ENCODE peak calls at places on chromosomes 6 and 20, in eight cellular contexts. One of them, this sample, is unnamed.

GRCh38 chr6:42147138-42147562 is 4.7 kb upstream of the C6orf132 start:
- DNase-seq in heart right ventricle: no peak
- DNase-seq in psoas muscle: no peak
- DNase-seq in heart left ventricle: no peak
- DNase-seq in adipocyte: no peak
- DNase-seq in Peyer's patch: no peak
- DNase-seq in stomach: peak; percentile 60
- DNase-seq in uterus: no peak
- DNase-seq in this sample: no peak

GRCh38 chr6:117674503-117674902 is 766 bp upstream of the NUS1 start:
- DNase-seq in uterus: no peak
- DNase-seq in stomach: no peak
- DNase-seq in heart right ventricle: no peak
- DNase-seq in Peyer's patch: no peak
- DNase-seq in psoas muscle: no peak
- DNase-seq in heart left ventricle: no peak
- DNase-seq in adipocyte: no peak
- DNase-seq in this sample: no peak

GRCh38 chr20:60752741-60753420 is 499.2 kb upstream of the CDH4 start:
- DNase-seq in heart right ventricle: no peak
- DNase-seq in stomach: no peak
- DNase-seq in adipocyte: no peak
- DNase-seq in Peyer's patch: no peak
- DNase-seq in heart left ventricle: no peak
- DNase-seq in psoas muscle: no peak
- DNase-seq in uterus: no peak
- DNase-seq in this sample: no peak

GRCh38 chr20:18754030-18754659 is 59.4 kb upstream of the SCP2D1 start:
- DNase-seq in Peyer's patch: peak; percentile 16
- DNase-seq in psoas muscle: no peak
- DNase-seq in uterus: no peak
- DNase-seq in stomach: no peak
- DNase-seq in heart right ventricle: no peak
- DNase-seq in heart left ventricle: no peak
- DNase-seq in adipocyte: no peak
- DNase-seq in this sample: no peak

GRCh38 chr6:141561154-141561553 is 571.6 kb upstream of the GJE1 start:
- DNase-seq in heart left ventricle: no peak
- DNase-seq in psoas muscle: no peak
- DNase-seq in uterus: no peak
- DNase-seq in heart right ventricle: no peak
- DNase-seq in adipocyte: no peak
- DNase-seq in stomach: no peak
- DNase-seq in Peyer's patch: no peak
- DNase-seq in this sample: no peak

GRCh38 chr6:44416103-44416502 is 28.6 kb downstream of the CDC5L start:
- DNase-seq in stomach: peak; percentile 34
- DNase-seq in Peyer's patch: no peak
- DNase-seq in psoas muscle: no peak
- DNase-seq in heart left ventricle: no peak
- DNase-seq in heart right ventricle: no peak
- DNase-seq in uterus: no peak
- DNase-seq in adipocyte: no peak
- DNase-seq in this sample: no peak

GRCh38 chr20:3209023-3209945 is at the start of gene ITPA:
- DNase-seq in adipocyte: peak; percentile 77
- DNase-seq in uterus: peak; percentile 45
- DNase-seq in stomach: peak; percentile 57
- DNase-seq in Peyer's patch: peak; percentile 53
- DNase-seq in heart right ventricle: peak; percentile 45
- DNase-seq in psoas muscle: peak; percentile 70
- DNase-seq in heart left ventricle: peak; percentile 57
- DNase-seq in this sample: peak; percentile 89

GRCh38 chr6:101402618-101403002 is 9.1 kb downstream of the GRIK2 start:
- DNase-seq in stomach: no peak
- DNase-seq in uterus: no peak
- DNase-seq in heart left ventricle: no peak
- DNase-seq in psoas muscle: peak; percentile 36
- DNase-seq in adipocyte: peak; percentile 9
- DNase-seq in Peyer's patch: no peak
- DNase-seq in heart right ventricle: peak; percentile 25
- DNase-seq in this sample: peak; percentile 71

GRCh38 chr20:23157741-23158140 is 71.6 kb upstream of the CD93 start:
- DNase-seq in Peyer's patch: no peak
- DNase-seq in heart left ventricle: no peak
- DNase-seq in psoas muscle: no peak
- DNase-seq in uterus: no peak
- DNase-seq in heart right ventricle: no peak
- DNase-seq in stomach: peak; percentile 23
- DNase-seq in adipocyte: no peak
- DNase-seq in this sample: no peak

GRCh38 chr6:19502301-19502700 is 334.9 kb upstream of the ID4 start:
- DNase-seq in Peyer's patch: no peak
- DNase-seq in heart left ventricle: no peak
- DNase-seq in psoas muscle: no peak
- DNase-seq in adipocyte: no peak
- DNase-seq in uterus: no peak
- DNase-seq in stomach: no peak
- DNase-seq in heart right ventricle: no peak
- DNase-seq in this sample: no peak

GRCh38 chr6:137698636-137699035 is 168.4 kb upstream of the TNFAIP3 start:
- DNase-seq in stomach: no peak
- DNase-seq in heart left ventricle: no peak
- DNase-seq in uterus: no peak
- DNase-seq in Peyer's patch: no peak
- DNase-seq in adipocyte: no peak
- DNase-seq in psoas muscle: no peak
- DNase-seq in heart right ventricle: no peak
- DNase-seq in this sample: no peak

GRCh38 chr6:149044394-149044965 is 273.0 kb upstream of the TAB2 start:
- DNase-seq in heart right ventricle: no peak
- DNase-seq in adipocyte: no peak
- DNase-seq in Peyer's patch: no peak
- DNase-seq in stomach: no peak
- DNase-seq in psoas muscle: no peak
- DNase-seq in heart left ventricle: no peak
- DNase-seq in uterus: no peak
- DNase-seq in this sample: no peak

GRCh38 chr6:113696960-113697359 is 160.2 kb upstream of the MARCKS start:
- DNase-seq in stomach: no peak
- DNase-seq in Peyer's patch: no peak
- DNase-seq in psoas muscle: no peak
- DNase-seq in uterus: no peak
- DNase-seq in heart right ventricle: no peak
- DNase-seq in heart left ventricle: no peak
- DNase-seq in adipocyte: peak; percentile 19
- DNase-seq in this sample: no peak

GRCh38 chr20:11047559-11047958 is 373.8 kb upstream of the JAG1 start:
- DNase-seq in heart left ventricle: no peak
- DNase-seq in Peyer's patch: no peak
- DNase-seq in uterus: no peak
- DNase-seq in adipocyte: no peak
- DNase-seq in heart right ventricle: no peak
- DNase-seq in stomach: no peak
- DNase-seq in psoas muscle: no peak
- DNase-seq in this sample: no peak

GRCh38 chr6:41356838-41357237 is 21.4 kb downstream of the NCR2 start:
- DNase-seq in heart left ventricle: no peak
- DNase-seq in psoas muscle: no peak
- DNase-seq in Peyer's patch: no peak
- DNase-seq in uterus: no peak
- DNase-seq in heart right ventricle: no peak
- DNase-seq in adipocyte: no peak
- DNase-seq in stomach: no peak
- DNase-seq in this sample: no peak

GRCh38 chr6:52164319-52165094 is 21.7 kb upstream of the IL17A start:
- DNase-seq in psoas muscle: no peak
- DNase-seq in heart left ventricle: no peak
- DNase-seq in adipocyte: no peak
- DNase-seq in Peyer's patch: no peak
- DNase-seq in uterus: no peak
- DNase-seq in stomach: no peak
- DNase-seq in heart right ventricle: no peak
- DNase-seq in this sample: no peak

GRCh38 chr6:130853555-130854183 is 26.5 kb downstream of the SMLR1 start:
- DNase-seq in uterus: no peak
- DNase-seq in heart right ventricle: no peak
- DNase-seq in psoas muscle: no peak
- DNase-seq in heart left ventricle: no peak
- DNase-seq in adipocyte: peak; percentile 28
- DNase-seq in stomach: no peak
- DNase-seq in Peyer's patch: no peak
- DNase-seq in this sample: no peak

GRCh38 chr6:21109421-21110178 is 484.0 kb upstream of the SOX4 start:
- DNase-seq in heart left ventricle: no peak
- DNase-seq in adipocyte: peak; percentile 46
- DNase-seq in psoas muscle: no peak
- DNase-seq in Peyer's patch: no peak
- DNase-seq in heart right ventricle: no peak
- DNase-seq in uterus: no peak
- DNase-seq in stomach: no peak
- DNase-seq in this sample: no peak

GRCh38 chr20:21315138-21315537 is 12.0 kb downstream of the XRN2 start:
- DNase-seq in stomach: no peak
- DNase-seq in Peyer's patch: no peak
- DNase-seq in uterus: no peak
- DNase-seq in heart right ventricle: no peak
- DNase-seq in psoas muscle: no peak
- DNase-seq in heart left ventricle: no peak
- DNase-seq in adipocyte: peak; percentile 32
- DNase-seq in this sample: no peak

GRCh38 chr20:50286609-50287008 is 96.0 kb downstream of the CEBPB start:
- DNase-seq in adipocyte: peak; percentile 97
- DNase-seq in Peyer's patch: peak; percentile 52
- DNase-seq in psoas muscle: peak; percentile 82
- DNase-seq in stomach: no peak
- DNase-seq in heart right ventricle: no peak
- DNase-seq in uterus: peak; percentile 90
- DNase-seq in heart left ventricle: peak; percentile 58
- DNase-seq in this sample: peak; percentile 92
- H3K4me3 ChIP-seq in adipocyte: peak overlapping the region; percentile 71
- H3K4me3 ChIP-seq in Peyer's patch: no peak overlapping the region
- H3K4me3 ChIP-seq in psoas muscle: peak overlapping the region; percentile 30
- H3K4me3 ChIP-seq in stomach: no peak overlapping the region
- H3K4me3 ChIP-seq in heart right ventricle: peak overlapping the region; percentile 7
- H3K4me3 ChIP-seq in uterus: no peak overlapping the region
- H3K4me3 ChIP-seq in heart left ventricle: no peak overlapping the region
- H3K4me3 ChIP-seq in this sample: no peak overlapping the region

GRCh38 chr6:35474129-35474977 is 6.2 kb downstream of the RPL10A start:
- DNase-seq in Peyer's patch: no peak
- DNase-seq in heart left ventricle: no peak
- DNase-seq in heart right ventricle: no peak
- DNase-seq in stomach: no peak
- DNase-seq in adipocyte: no peak
- DNase-seq in uterus: no peak
- DNase-seq in psoas muscle: peak; percentile 51
- DNase-seq in this sample: peak; percentile 73

GRCh38 chr6:35475573-35475972 is 7.4 kb downstream of the RPL10A start:
- DNase-seq in stomach: no peak
- DNase-seq in uterus: no peak
- DNase-seq in heart right ventricle: no peak
- DNase-seq in psoas muscle: peak; percentile 50
- DNase-seq in heart left ventricle: no peak
- DNase-seq in Peyer's patch: no peak
- DNase-seq in adipocyte: no peak
- DNase-seq in this sample: peak; percentile 47

GRCh38 chr6:35476004-35476403 is 7.8 kb downstream of the RPL10A start:
- DNase-seq in adipocyte: no peak
- DNase-seq in stomach: no peak
- DNase-seq in uterus: no peak
- DNase-seq in psoas muscle: peak; percentile 46
- DNase-seq in heart right ventricle: no peak
- DNase-seq in heart left ventricle: no peak
- DNase-seq in Peyer's patch: no peak
- DNase-seq in this sample: peak; percentile 67

GRCh38 chr6:35473849-35474128 is 5.6 kb downstream of the RPL10A start:
- DNase-seq in adipocyte: no peak
- DNase-seq in heart left ventricle: no peak
- DNase-seq in Peyer's patch: no peak
- DNase-seq in heart right ventricle: no peak
- DNase-seq in uterus: no peak
- DNase-seq in psoas muscle: peak; percentile 41
- DNase-seq in stomach: no peak
- DNase-seq in this sample: no peak

GRCh38 chr6:35474978-35475570 is 6.9 kb downstream of the RPL10A start:
- DNase-seq in heart right ventricle: no peak
- DNase-seq in stomach: no peak
- DNase-seq in adipocyte: no peak
- DNase-seq in Peyer's patch: no peak
- DNase-seq in heart left ventricle: no peak
- DNase-seq in psoas muscle: peak; percentile 34
- DNase-seq in uterus: no peak
- DNase-seq in this sample: no peak
- H3K36me3 ChIP-seq in heart right ventricle: peaks cover 3% of the 10 kb centered on the region
- H3K36me3 ChIP-seq in stomach: peaks cover 98% of the 10 kb centered on the region
- H3K36me3 ChIP-seq in adipocyte: peaks cover 65% of the 10 kb centered on the region
- H3K36me3 ChIP-seq in Peyer's patch: no peaks in the 10 kb centered on the region
- H3K36me3 ChIP-seq in heart left ventricle: peaks cover 91% of the 10 kb centered on the region
- H3K36me3 ChIP-seq in psoas muscle: peaks cover 92% of the 10 kb centered on the region
- H3K36me3 ChIP-seq in uterus: no peaks in the 10 kb centered on the region
- H3K36me3 ChIP-seq in this sample: peaks cover 24% of the 10 kb centered on the region

DNA sequence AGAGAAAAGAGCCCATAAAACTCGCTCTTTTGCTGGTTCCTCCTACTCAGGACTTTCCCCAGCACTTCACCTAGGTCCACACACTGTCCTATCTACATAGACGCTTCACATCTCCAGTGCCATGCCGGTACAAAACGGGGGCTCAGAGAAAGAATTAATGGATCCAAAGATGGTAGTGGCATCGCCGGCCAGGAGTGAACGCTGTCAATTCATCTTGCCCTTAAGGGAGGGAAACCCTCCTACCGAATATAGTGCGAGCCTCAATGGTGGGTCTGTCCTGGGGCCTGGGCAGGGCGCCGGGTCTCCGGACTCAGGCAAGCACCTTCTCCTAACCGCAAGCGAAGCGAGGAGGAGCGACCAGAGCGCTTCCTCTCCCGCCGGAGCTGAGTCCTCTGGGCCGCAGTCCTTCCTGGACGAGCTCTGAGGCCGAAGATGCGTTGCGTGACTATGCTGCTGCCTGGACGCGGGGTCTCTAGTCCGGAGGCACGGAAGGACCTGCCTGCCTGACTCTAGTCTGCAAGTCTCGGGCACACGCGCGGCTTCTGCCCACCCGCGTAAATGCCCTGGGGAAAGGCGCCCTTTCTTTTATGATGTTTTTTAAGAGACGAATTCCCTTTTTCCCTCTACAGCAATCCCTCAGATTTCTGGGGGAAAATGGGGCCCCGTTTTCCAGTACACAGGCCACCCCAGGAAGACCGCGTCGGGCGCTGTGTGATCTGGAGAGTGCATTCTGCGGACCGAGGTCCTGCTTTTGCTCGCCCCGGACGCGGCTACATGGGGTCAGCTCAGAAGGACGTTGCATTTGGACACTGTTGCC is 100.1 kb upstream of the PRDM1 start:
- DNase-seq in stomach: no peak
- DNase-seq in heart left ventricle: peak; percentile 24
- DNase-seq in adipocyte: no peak
- DNase-seq in uterus: no peak
- DNase-seq in Peyer's patch: no peak
- DNase-seq in heart right ventricle: peak; percentile 18
- DNase-seq in psoas muscle: no peak
- DNase-seq in this sample: peak; percentile 67
- H3K27me3 ChIP-seq in stomach: peaks cover 16% of the 10 kb centered on the region
- H3K27me3 ChIP-seq in heart left ventricle: peaks cover 96% of the 10 kb centered on the region
- H3K27me3 ChIP-seq in adipocyte: peaks cover 19% of the 10 kb centered on the region
- H3K27me3 ChIP-seq in uterus: no peaks in the 10 kb centered on the region
- H3K27me3 ChIP-seq in Peyer's patch: no peaks in the 10 kb centered on the region
- H3K27me3 ChIP-seq in heart right ventricle: peaks cover 99% of the 10 kb centered on the region
- H3K27me3 ChIP-seq in psoas muscle: no peaks in the 10 kb centered on the region
- H3K27me3 ChIP-seq in this sample: peaks cover 100% of the 10 kb centered on the region

GRCh38 chr6:79536969-79537747 is at the start of gene LCA5:
- DNase-seq in uterus: peak; percentile 93
- DNase-seq in heart left ventricle: peak; percentile 94
- DNase-seq in heart right ventricle: peak; percentile 88
- DNase-seq in stomach: peak; percentile 91
- DNase-seq in psoas muscle: peak; percentile 94
- DNase-seq in adipocyte: peak; percentile 99
- DNase-seq in Peyer's patch: peak; percentile 74
- DNase-seq in this sample: peak; percentile 89
- H3K4me3 ChIP-seq in uterus: peak within 1 kb of the TSS; percentile 51
- H3K4me3 ChIP-seq in heart left ventricle: peak within 1 kb of the TSS; percentile 64
- H3K4me3 ChIP-seq in heart right ventricle: peak within 1 kb of the TSS; percentile 94
- H3K4me3 ChIP-seq in stomach: peak within 1 kb of the TSS; percentile 69
- H3K4me3 ChIP-seq in psoas muscle: peak within 1 kb of the TSS; percentile 79
- H3K4me3 ChIP-seq in adipocyte: peak within 1 kb of the TSS; percentile 99
- H3K4me3 ChIP-seq in Peyer's patch: peak within 1 kb of the TSS; percentile 58
- H3K4me3 ChIP-seq in this sample: peak within 1 kb of the TSS; percentile 65